ENCODE peak calls at places on chromosome 15, in eight cellular contexts. One of them, this sample, is unnamed.
A peak's percentile ranks its signal among the peaks of the same experiment; 100 is the strongest.

GRCh38 chr15:77118787-77119410 is 48.0 kb upstream of the TSPAN3 start:
- DNase-seq in stimulated activated CD4-positive, alpha-beta T cell treated with anti-CD3 and anti-CD28 coated beads, Interleukin-4, amount 100 ng/mL, for 1 hour: no peak
- DNase-seq in iPS-NIHi11: peak; percentile 55
- DNase-seq in activated effector memory CD4-positive, alpha-beta T cell treated with anti-CD3 and anti-CD28 coated beads, Interleukin-2, amount 50 U/mL, for 16 hours: no peak
- DNase-seq in fibroblast of the conjunctiva: peak; percentile 70
- DNase-seq in AG04450: peak; percentile 54
- DNase-seq in CD8-positive, alpha-beta T cell: peak; percentile 33
- DNase-seq in glutamatergic neuron: no peak
- DNase-seq in this sample: peak; percentile 53

GRCh38 chr15:48571510-48571909 is 74.0 kb downstream of the FBN1 start:
- DNase-seq in stimulated activated CD4-positive, alpha-beta T cell treated with anti-CD3 and anti-CD28 coated beads, Interleukin-4, amount 100 ng/mL, for 1 hour: no peak
- DNase-seq in iPS-NIHi11: no peak
- DNase-seq in activated effector memory CD4-positive, alpha-beta T cell treated with anti-CD3 and anti-CD28 coated beads, Interleukin-2, amount 50 U/mL, for 16 hours: no peak
- DNase-seq in fibroblast of the conjunctiva: no peak
- DNase-seq in AG04450: no peak
- DNase-seq in CD8-positive, alpha-beta T cell: no peak
- DNase-seq in glutamatergic neuron: no peak
- DNase-seq in this sample: no peak

GRCh38 chr15:27679621-27680521 is 419.2 kb downstream of the OCA2 start:
- DNase-seq in stimulated activated CD4-positive, alpha-beta T cell treated with anti-CD3 and anti-CD28 coated beads, Interleukin-4, amount 100 ng/mL, for 1 hour: no peak
- DNase-seq in iPS-NIHi11: no peak
- DNase-seq in activated effector memory CD4-positive, alpha-beta T cell treated with anti-CD3 and anti-CD28 coated beads, Interleukin-2, amount 50 U/mL, for 16 hours: no peak
- DNase-seq in fibroblast of the conjunctiva: no peak
- DNase-seq in AG04450: no peak
- DNase-seq in CD8-positive, alpha-beta T cell: no peak
- DNase-seq in glutamatergic neuron: no peak
- DNase-seq in this sample: no peak

GRCh38 chr15:63331456-63331855 is 50.2 kb downstream of the CA12 start:
- DNase-seq in stimulated activated CD4-positive, alpha-beta T cell treated with anti-CD3 and anti-CD28 coated beads, Interleukin-4, amount 100 ng/mL, for 1 hour: no peak
- DNase-seq in iPS-NIHi11: no peak
- DNase-seq in activated effector memory CD4-positive, alpha-beta T cell treated with anti-CD3 and anti-CD28 coated beads, Interleukin-2, amount 50 U/mL, for 16 hours: no peak
- DNase-seq in fibroblast of the conjunctiva: no peak
- DNase-seq in AG04450: no peak
- DNase-seq in CD8-positive, alpha-beta T cell: no peak
- DNase-seq in glutamatergic neuron: no peak
- DNase-seq in this sample: no peak

GRCh38 chr15:51331141-51331540 is 7.3 kb downstream of the CYP19A1 start:
- DNase-seq in stimulated activated CD4-positive, alpha-beta T cell treated with anti-CD3 and anti-CD28 coated beads, Interleukin-4, amount 100 ng/mL, for 1 hour: no peak
- DNase-seq in iPS-NIHi11: no peak
- DNase-seq in activated effector memory CD4-positive, alpha-beta T cell treated with anti-CD3 and anti-CD28 coated beads, Interleukin-2, amount 50 U/mL, for 16 hours: no peak
- DNase-seq in fibroblast of the conjunctiva: no peak
- DNase-seq in AG04450: no peak
- DNase-seq in CD8-positive, alpha-beta T cell: no peak
- DNase-seq in glutamatergic neuron: no peak
- DNase-seq in this sample: no peak

GRCh38 chr15:50143255-50143860 is 24.3 kb upstream of the ATP8B4 start:
- DNase-seq in stimulated activated CD4-positive, alpha-beta T cell treated with anti-CD3 and anti-CD28 coated beads, Interleukin-4, amount 100 ng/mL, for 1 hour: no peak
- DNase-seq in iPS-NIHi11: no peak
- DNase-seq in activated effector memory CD4-positive, alpha-beta T cell treated with anti-CD3 and anti-CD28 coated beads, Interleukin-2, amount 50 U/mL, for 16 hours: no peak
- DNase-seq in fibroblast of the conjunctiva: no peak
- DNase-seq in AG04450: no peak
- DNase-seq in CD8-positive, alpha-beta T cell: no peak
- DNase-seq in glutamatergic neuron: no peak
- DNase-seq in this sample: no peak

GRCh38 chr15:69593981-69594966 is 141.7 kb downstream of the RPLP1 start:
- DNase-seq in stimulated activated CD4-positive, alpha-beta T cell treated with anti-CD3 and anti-CD28 coated beads, Interleukin-4, amount 100 ng/mL, for 1 hour: no peak
- DNase-seq in iPS-NIHi11: no peak
- DNase-seq in activated effector memory CD4-positive, alpha-beta T cell treated with anti-CD3 and anti-CD28 coated beads, Interleukin-2, amount 50 U/mL, for 16 hours: no peak
- DNase-seq in fibroblast of the conjunctiva: no peak
- DNase-seq in AG04450: no peak
- DNase-seq in CD8-positive, alpha-beta T cell: no peak
- DNase-seq in glutamatergic neuron: no peak
- DNase-seq in this sample: no peak

GRCh38 chr15:26806161-26806560 is 33.3 kb upstream of the GABRB3 start:
- DNase-seq in stimulated activated CD4-positive, alpha-beta T cell treated with anti-CD3 and anti-CD28 coated beads, Interleukin-4, amount 100 ng/mL, for 1 hour: no peak
- DNase-seq in iPS-NIHi11: no peak
- DNase-seq in activated effector memory CD4-positive, alpha-beta T cell treated with anti-CD3 and anti-CD28 coated beads, Interleukin-2, amount 50 U/mL, for 16 hours: no peak
- DNase-seq in fibroblast of the conjunctiva: no peak
- DNase-seq in AG04450: no peak
- DNase-seq in CD8-positive, alpha-beta T cell: no peak
- DNase-seq in glutamatergic neuron: no peak
- DNase-seq in this sample: no peak

GRCh38 chr15:60212536-60212935 is 185.2 kb downstream of the ANXA2 start:
- DNase-seq in stimulated activated CD4-positive, alpha-beta T cell treated with anti-CD3 and anti-CD28 coated beads, Interleukin-4, amount 100 ng/mL, for 1 hour: no peak
- DNase-seq in iPS-NIHi11: no peak
- DNase-seq in activated effector memory CD4-positive, alpha-beta T cell treated with anti-CD3 and anti-CD28 coated beads, Interleukin-2, amount 50 U/mL, for 16 hours: no peak
- DNase-seq in fibroblast of the conjunctiva: no peak
- DNase-seq in AG04450: no peak
- DNase-seq in CD8-positive, alpha-beta T cell: no peak
- DNase-seq in glutamatergic neuron: no peak
- DNase-seq in this sample: no peak

GRCh38 chr15:37981781-37982180 is 47.3 kb downstream of the TMCO5A start:
- DNase-seq in stimulated activated CD4-positive, alpha-beta T cell treated with anti-CD3 and anti-CD28 coated beads, Interleukin-4, amount 100 ng/mL, for 1 hour: no peak
- DNase-seq in iPS-NIHi11: no peak
- DNase-seq in activated effector memory CD4-positive, alpha-beta T cell treated with anti-CD3 and anti-CD28 coated beads, Interleukin-2, amount 50 U/mL, for 16 hours: no peak
- DNase-seq in fibroblast of the conjunctiva: peak; percentile 24
- DNase-seq in AG04450: no peak
- DNase-seq in CD8-positive, alpha-beta T cell: no peak
- DNase-seq in glutamatergic neuron: no peak
- DNase-seq in this sample: no peak

GRCh38 chr15:99504071-99504822 is 61.5 kb upstream of the MEF2A start:
- DNase-seq in stimulated activated CD4-positive, alpha-beta T cell treated with anti-CD3 and anti-CD28 coated beads, Interleukin-4, amount 100 ng/mL, for 1 hour: no peak
- DNase-seq in iPS-NIHi11: no peak
- DNase-seq in activated effector memory CD4-positive, alpha-beta T cell treated with anti-CD3 and anti-CD28 coated beads, Interleukin-2, amount 50 U/mL, for 16 hours: no peak
- DNase-seq in fibroblast of the conjunctiva: no peak
- DNase-seq in AG04450: no peak
- DNase-seq in CD8-positive, alpha-beta T cell: no peak
- DNase-seq in glutamatergic neuron: no peak
- DNase-seq in this sample: no peak

GRCh38 chr15:77633913-77634265 is 1.2 kb upstream of the LINGO1 start:
- DNase-seq in stimulated activated CD4-positive, alpha-beta T cell treated with anti-CD3 and anti-CD28 coated beads, Interleukin-4, amount 100 ng/mL, for 1 hour: no peak
- DNase-seq in iPS-NIHi11: peak; percentile 62
- DNase-seq in activated effector memory CD4-positive, alpha-beta T cell treated with anti-CD3 and anti-CD28 coated beads, Interleukin-2, amount 50 U/mL, for 16 hours: no peak
- DNase-seq in fibroblast of the conjunctiva: no peak
- DNase-seq in AG04450: no peak
- DNase-seq in CD8-positive, alpha-beta T cell: no peak
- DNase-seq in glutamatergic neuron: peak; percentile 60
- DNase-seq in this sample: no peak

GRCh38 chr15:93072440-93073394 is 16.3 kb downstream of the RGMA start:
- DNase-seq in stimulated activated CD4-positive, alpha-beta T cell treated with anti-CD3 and anti-CD28 coated beads, Interleukin-4, amount 100 ng/mL, for 1 hour: no peak
- DNase-seq in iPS-NIHi11: peak; percentile 97
- DNase-seq in activated effector memory CD4-positive, alpha-beta T cell treated with anti-CD3 and anti-CD28 coated beads, Interleukin-2, amount 50 U/mL, for 16 hours: no peak
- DNase-seq in fibroblast of the conjunctiva: peak; percentile 42
- DNase-seq in AG04450: no peak
- DNase-seq in CD8-positive, alpha-beta T cell: no peak
- DNase-seq in glutamatergic neuron: peak; percentile 82
- DNase-seq in this sample: no peak

GRCh38 chr15:66955001-66955516 is 110.3 kb upstream of the SMAD3 start:
- DNase-seq in stimulated activated CD4-positive, alpha-beta T cell treated with anti-CD3 and anti-CD28 coated beads, Interleukin-4, amount 100 ng/mL, for 1 hour: no peak
- DNase-seq in iPS-NIHi11: no peak
- DNase-seq in activated effector memory CD4-positive, alpha-beta T cell treated with anti-CD3 and anti-CD28 coated beads, Interleukin-2, amount 50 U/mL, for 16 hours: no peak
- DNase-seq in fibroblast of the conjunctiva: no peak
- DNase-seq in AG04450: no peak
- DNase-seq in CD8-positive, alpha-beta T cell: no peak
- DNase-seq in glutamatergic neuron: no peak
- DNase-seq in this sample: no peak

GRCh38 chr15:35753486-35753885 is 207.5 kb upstream of the DPH6 start:
- DNase-seq in stimulated activated CD4-positive, alpha-beta T cell treated with anti-CD3 and anti-CD28 coated beads, Interleukin-4, amount 100 ng/mL, for 1 hour: no peak
- DNase-seq in iPS-NIHi11: no peak
- DNase-seq in activated effector memory CD4-positive, alpha-beta T cell treated with anti-CD3 and anti-CD28 coated beads, Interleukin-2, amount 50 U/mL, for 16 hours: no peak
- DNase-seq in fibroblast of the conjunctiva: peak; percentile 8
- DNase-seq in AG04450: peak; percentile 6
- DNase-seq in CD8-positive, alpha-beta T cell: no peak
- DNase-seq in glutamatergic neuron: no peak
- DNase-seq in this sample: no peak

GRCh38 chr15:67785431-67785830 is 39.9 kb upstream of the SKOR1 start:
- DNase-seq in stimulated activated CD4-positive, alpha-beta T cell treated with anti-CD3 and anti-CD28 coated beads, Interleukin-4, amount 100 ng/mL, for 1 hour: no peak
- DNase-seq in iPS-NIHi11: no peak
- DNase-seq in activated effector memory CD4-positive, alpha-beta T cell treated with anti-CD3 and anti-CD28 coated beads, Interleukin-2, amount 50 U/mL, for 16 hours: no peak
- DNase-seq in fibroblast of the conjunctiva: no peak
- DNase-seq in AG04450: no peak
- DNase-seq in CD8-positive, alpha-beta T cell: no peak
- DNase-seq in glutamatergic neuron: no peak
- DNase-seq in this sample: no peak

GRCh38 chr15:100703032-100703578 is 100.7 kb downstream of the ASB7 start:
- DNase-seq in stimulated activated CD4-positive, alpha-beta T cell treated with anti-CD3 and anti-CD28 coated beads, Interleukin-4, amount 100 ng/mL, for 1 hour: no peak
- DNase-seq in iPS-NIHi11: no peak
- DNase-seq in activated effector memory CD4-positive, alpha-beta T cell treated with anti-CD3 and anti-CD28 coated beads, Interleukin-2, amount 50 U/mL, for 16 hours: no peak
- DNase-seq in fibroblast of the conjunctiva: no peak
- DNase-seq in AG04450: peak; percentile 56
- DNase-seq in CD8-positive, alpha-beta T cell: no peak
- DNase-seq in glutamatergic neuron: no peak
- DNase-seq in this sample: no peak

GRCh38 chr15:64850778-64851502 is 9.2 kb downstream of the PLEKHO2 start:
- DNase-seq in stimulated activated CD4-positive, alpha-beta T cell treated with anti-CD3 and anti-CD28 coated beads, Interleukin-4, amount 100 ng/mL, for 1 hour: no peak
- DNase-seq in iPS-NIHi11: no peak
- DNase-seq in activated effector memory CD4-positive, alpha-beta T cell treated with anti-CD3 and anti-CD28 coated beads, Interleukin-2, amount 50 U/mL, for 16 hours: no peak
- DNase-seq in fibroblast of the conjunctiva: no peak
- DNase-seq in AG04450: no peak
- DNase-seq in CD8-positive, alpha-beta T cell: no peak
- DNase-seq in glutamatergic neuron: no peak
- DNase-seq in this sample: no peak

GRCh38 chr15:43118276-43118675 is 12.4 kb upstream of the UBR1 start:
- DNase-seq in stimulated activated CD4-positive, alpha-beta T cell treated with anti-CD3 and anti-CD28 coated beads, Interleukin-4, amount 100 ng/mL, for 1 hour: no peak
- DNase-seq in iPS-NIHi11: no peak
- DNase-seq in activated effector memory CD4-positive, alpha-beta T cell treated with anti-CD3 and anti-CD28 coated beads, Interleukin-2, amount 50 U/mL, for 16 hours: no peak
- DNase-seq in fibroblast of the conjunctiva: no peak
- DNase-seq in AG04450: no peak
- DNase-seq in CD8-positive, alpha-beta T cell: no peak
- DNase-seq in glutamatergic neuron: no peak
- DNase-seq in this sample: no peak